ENCODE peak calls at places on chromosomes 16 and 17, in six cellular contexts. B is fibroblast of the aortic adventitia; J is naive thymus-derived CD4-positive, alpha-beta T cell; Q is stimulated activated naive CD8-positive, alpha-beta T cell treated with anti-CD3 and anti-CD28 coated beads, Interleukin-15, amount 100 ng/mL, for 72 hours; N is AG04450; O is EL. V is an unnamed sample.

GRCh38 chr17:78806451-78806850 is 24.4 kb upstream of the CYTH1 start:
- DNase-seq in B (no peak), J (peak; percentile 55), Q (peak; percentile 30), N (no peak), O (no peak), V (no peak)

GRCh38 chr16:84054916-84055315 is 12.3 kb upstream of the SLC38A8 start:
- DNase-seq in O (no peak), B (no peak), Q (no peak), J (no peak), N (no peak), V (no peak)

GRCh38 chr16:58409316-58409973 is 17.2 kb downstream of the GINS3 start:
- DNase-seq in N (no peak), O (no peak), J (no peak), Q (no peak), B (peak; percentile 94), V (peak; percentile 94)

GRCh38 chr16:1612320-1613111 is at the start of gene CRAMP1:
- DNase-seq in Q (no peak), J (peak; percentile 19), N (no peak), B (peak; percentile 4), O (peak; percentile 20), V (no peak)

GRCh38 chr16:30104492-30104891 is 8.5 kb upstream of the YPEL3 start:
- DNase-seq in B (no peak), O (no peak), N (no peak), Q (no peak), J (no peak), V (peak; percentile 89)

GRCh38 chr17:57940653-57941329 is 14.4 kb downstream of the CUEDC1 start:
- DNase-seq in O (no peak), J (no peak), Q (no peak), N (no peak), B (no peak), V (peak; percentile 71)

GRCh38 chr17:7323731-7324437 is 5.3 kb downstream of the NEURL4 start:
- DNase-seq in N (no peak), J (peak; percentile 45), O (peak; percentile 52), Q (peak; percentile 60), B (peak; percentile 31), V (peak; percentile 53)

GRCh38 chr17:50621562-50621961 is 13.1 kb upstream of the ABCC3 start:
- DNase-seq in J (no peak), B (no peak), N (no peak), Q (no peak), O (no peak), V (no peak)

GRCh38 chr17:40613755-40614154 is 33.9 kb downstream of the SMARCE1 start:
- DNase-seq in O (no peak), N (no peak), B (no peak), Q (no peak), J (no peak), V (no peak)

GRCh38 chr16:72938426-72939164 is 109.3 kb downstream of the ZFHX3 start:
- DNase-seq in J (no peak), B (peak; percentile 91), O (peak; percentile 58), N (peak; percentile 23), Q (no peak), V (no peak)

GRCh38 chr16:2196981-2197511 is 641 bp upstream of the CASKIN1 start:
- DNase-seq in O (no peak), N (no peak), Q (no peak), B (no peak), J (no peak), V (no peak)

GRCh38 chr16:31265329-31266245 is 5.8 kb downstream of the ITGAM start:
- DNase-seq in O (peak; percentile 69), B (peak; percentile 10), J (no peak), Q (peak; percentile 68), N (no peak), V (peak; percentile 74)

GRCh38 chr17:9645858-9646555 is 690 bp downstream of the USP43 start:
- DNase-seq in B (no peak), N (no peak), J (no peak), Q (peak; percentile 37), O (peak; percentile 31), V (peak; percentile 77)

GRCh38 chr16:51410125-51410524 is 259.1 kb upstream of the SALL1 start:
- DNase-seq in N (no peak), O (no peak), Q (no peak), J (no peak), B (no peak), V (no peak)

GRCh38 chr17:36847293-36847645 is 90.0 kb upstream of the LHX1 start:
- DNase-seq in N (no peak), O (no peak), Q (no peak), B (no peak), J (no peak), V (no peak)

GRCh38 chr16:5928476-5929055 is 831.0 kb upstream of the EEF2KMT start:
- DNase-seq in O (no peak), J (no peak), B (no peak), N (no peak), Q (no peak), V (no peak)

GRCh38 chr17:80270104-80270503 is 9.5 kb downstream of the RNF213 start:
- DNase-seq in N (no peak), Q (no peak), J (no peak), B (no peak), O (no peak), V (no peak)

V was measured in PC-9.